ENCODE peak calls at places on chromosomes 16 and 17, in seven cellular contexts. One of them, this sample, is unnamed.

GRCh38 chr17:4072487-4073157 is 70.2 kb downstream of the ZZEF1 start:
- DNase-seq in pancreas: no peak
- DNase-seq in H1: no peak
- DNase-seq in uterus: no peak
- DNase-seq in dorsolateral prefrontal cortex: no peak
- DNase-seq in tibial nerve: no peak
- DNase-seq in PC-3: peak
- DNase-seq in this sample: no peak

GRCh38 chr17:39051001-39051605 is 83.9 kb upstream of the FBXO47 start:
- DNase-seq in dorsolateral prefrontal cortex: no peak
- DNase-seq in H1: peak
- DNase-seq in tibial nerve: no peak
- DNase-seq in pancreas: no peak
- DNase-seq in uterus: no peak
- DNase-seq in PC-3: no peak
- DNase-seq in this sample: no peak

GRCh38 chr17:45316271-45317112 is at the start of gene MAP3K14:
- DNase-seq in tibial nerve: no peak
- DNase-seq in PC-3: peak
- DNase-seq in uterus: peak
- DNase-seq in H1: peak
- DNase-seq in dorsolateral prefrontal cortex: peak
- DNase-seq in pancreas: peak
- DNase-seq in this sample: peak

GRCh38 chr17:42518046-42518754 is 17.8 kb upstream of the NAGLU start:
- DNase-seq in H1: no peak
- DNase-seq in tibial nerve: peak
- DNase-seq in PC-3: peak
- DNase-seq in pancreas: peak
- DNase-seq in uterus: peak
- DNase-seq in dorsolateral prefrontal cortex: no peak
- DNase-seq in this sample: peak

GRCh38 chr16:49492090-49492801 is 118.6 kb downstream of the C16orf78 start:
- DNase-seq in PC-3: peak
- DNase-seq in dorsolateral prefrontal cortex: peak
- DNase-seq in uterus: peak
- DNase-seq in H1: peak
- DNase-seq in tibial nerve: no peak
- DNase-seq in pancreas: peak
- DNase-seq in this sample: peak

GRCh38 chr17:10605221-10605783 is 51.8 kb downstream of the MYH3 start:
- DNase-seq in dorsolateral prefrontal cortex: no peak
- DNase-seq in pancreas: no peak
- DNase-seq in uterus: no peak
- DNase-seq in tibial nerve: no peak
- DNase-seq in H1: no peak
- DNase-seq in PC-3: no peak
- DNase-seq in this sample: no peak

GRCh38 chr17:16989953-16990860 is 18.3 kb upstream of the TNFRSF13B start:
- DNase-seq in uterus: no peak
- DNase-seq in tibial nerve: no peak
- DNase-seq in PC-3: peak
- DNase-seq in pancreas: no peak
- DNase-seq in dorsolateral prefrontal cortex: no peak
- DNase-seq in H1: no peak
- DNase-seq in this sample: peak

GRCh38 chr16:84283314-84284167 is 11.1 kb upstream of the WFDC1 start:
- DNase-seq in dorsolateral prefrontal cortex: no peak
- DNase-seq in H1: no peak
- DNase-seq in pancreas: no peak
- DNase-seq in tibial nerve: no peak
- DNase-seq in uterus: no peak
- DNase-seq in PC-3: no peak
- DNase-seq in this sample: no peak

GRCh38 chr17:19900809-19901208 is 33.1 kb upstream of the ULK2 start:
- DNase-seq in dorsolateral prefrontal cortex: no peak
- DNase-seq in PC-3: peak
- DNase-seq in pancreas: no peak
- DNase-seq in uterus: no peak
- DNase-seq in tibial nerve: no peak
- DNase-seq in H1: no peak
- DNase-seq in this sample: no peak

GRCh38 chr16:64152010-64152767 is 969.7 kb downstream of the CDH11 start:
- DNase-seq in H1: no peak
- DNase-seq in dorsolateral prefrontal cortex: no peak
- DNase-seq in tibial nerve: no peak
- DNase-seq in pancreas: no peak
- DNase-seq in uterus: no peak
- DNase-seq in PC-3: no peak
- DNase-seq in this sample: no peak

GRCh38 chr16:49632111-49632797 is 223.7 kb downstream of the ZNF423 start:
- DNase-seq in H1: no peak
- DNase-seq in PC-3: no peak
- DNase-seq in tibial nerve: no peak
- DNase-seq in uterus: no peak
- DNase-seq in pancreas: no peak
- DNase-seq in dorsolateral prefrontal cortex: no peak
- DNase-seq in this sample: no peak

GRCh38 chr17:82566129-82566995 is 46.8 kb downstream of the FOXK2 start:
- DNase-seq in tibial nerve: no peak
- DNase-seq in dorsolateral prefrontal cortex: no peak
- DNase-seq in H1: no peak
- DNase-seq in uterus: no peak
- DNase-seq in pancreas: no peak
- DNase-seq in PC-3: no peak
- DNase-seq in this sample: no peak

GRCh38 chr17:73983623-73984410 is 219.7 kb upstream of the RPL38 start:
- DNase-seq in pancreas: no peak
- DNase-seq in dorsolateral prefrontal cortex: no peak
- DNase-seq in PC-3: no peak
- DNase-seq in uterus: no peak
- DNase-seq in H1: no peak
- DNase-seq in tibial nerve: peak
- DNase-seq in this sample: no peak

GRCh38 chr17:66386789-66387351 is 84.5 kb downstream of the PRKCA start:
- DNase-seq in dorsolateral prefrontal cortex: no peak
- DNase-seq in uterus: no peak
- DNase-seq in PC-3: peak
- DNase-seq in H1: no peak
- DNase-seq in pancreas: no peak
- DNase-seq in tibial nerve: no peak
- DNase-seq in this sample: no peak

GRCh38 chr16:1036121-1036520 is 36.4 kb upstream of the SSTR5 start:
- DNase-seq in uterus: no peak
- DNase-seq in PC-3: no peak
- DNase-seq in pancreas: no peak
- DNase-seq in H1: no peak
- DNase-seq in dorsolateral prefrontal cortex: no peak
- DNase-seq in tibial nerve: no peak
- DNase-seq in this sample: no peak

GRCh38 chr16:72680732-72681131 is 367.2 kb downstream of the ZFHX3 start:
- DNase-seq in tibial nerve: no peak
- DNase-seq in H1: no peak
- DNase-seq in pancreas: no peak
- DNase-seq in dorsolateral prefrontal cortex: no peak
- DNase-seq in uterus: no peak
- DNase-seq in PC-3: no peak
- DNase-seq in this sample: no peak

GRCh38 chr17:65584604-65585521 is 23.4 kb upstream of the AXIN2 start:
- DNase-seq in uterus: no peak
- DNase-seq in tibial nerve: no peak
- DNase-seq in PC-3: peak
- DNase-seq in dorsolateral prefrontal cortex: peak
- DNase-seq in pancreas: peak
- DNase-seq in H1: no peak
- DNase-seq in this sample: no peak

GRCh38 chr17:8467527-8467926 is 31.8 kb downstream of the NDEL1 start:
- DNase-seq in uterus: no peak
- DNase-seq in pancreas: no peak
- DNase-seq in H1: no peak
- DNase-seq in dorsolateral prefrontal cortex: no peak
- DNase-seq in tibial nerve: no peak
- DNase-seq in PC-3: no peak
- DNase-seq in this sample: no peak

GRCh38 chr17:43671755-43672502 is 10.2 kb upstream of the MEOX1 start:
- DNase-seq in PC-3: no peak
- DNase-seq in uterus: no peak
- DNase-seq in dorsolateral prefrontal cortex: no peak
- DNase-seq in tibial nerve: no peak
- DNase-seq in pancreas: no peak
- DNase-seq in H1: no peak
- DNase-seq in this sample: no peak

DNA sequence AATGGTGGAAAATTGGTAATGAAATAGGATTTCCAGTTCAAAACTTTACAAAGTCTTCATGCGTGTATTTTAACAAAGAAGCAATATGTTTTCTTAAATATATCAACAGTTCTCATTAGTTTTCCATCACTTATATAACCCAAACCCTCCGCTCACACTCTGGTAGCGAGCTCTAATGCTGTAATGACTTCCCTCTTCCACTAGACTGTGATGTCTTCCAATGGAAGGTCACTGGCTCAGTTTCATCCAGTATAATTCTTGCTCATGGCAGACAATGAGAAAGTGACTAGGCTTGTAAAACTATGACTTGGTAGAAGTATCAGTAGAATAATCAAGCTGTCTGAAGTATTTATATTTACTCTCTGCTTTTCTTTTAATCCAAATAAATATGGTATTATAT is 32.8 kb downstream of the NETO2 start:
- DNase-seq in PC-3: peak
- DNase-seq in H1: no peak
- DNase-seq in tibial nerve: no peak
- DNase-seq in pancreas: no peak
- DNase-seq in uterus: no peak
- DNase-seq in dorsolateral prefrontal cortex: no peak
- DNase-seq in this sample: no peak
- TF ChIP-seq CTCF in PC-3: peak
- TF ChIP-seq CTCF in H1: peak
- TF ChIP-seq CTCF in tibial nerve: no peak
- TF ChIP-seq CTCF in pancreas: no peak
- TF ChIP-seq CTCF in uterus: no peak
- TF ChIP-seq CTCF in dorsolateral prefrontal cortex: no peak
- TF ChIP-seq CTCF in this sample: no peak

DNA sequence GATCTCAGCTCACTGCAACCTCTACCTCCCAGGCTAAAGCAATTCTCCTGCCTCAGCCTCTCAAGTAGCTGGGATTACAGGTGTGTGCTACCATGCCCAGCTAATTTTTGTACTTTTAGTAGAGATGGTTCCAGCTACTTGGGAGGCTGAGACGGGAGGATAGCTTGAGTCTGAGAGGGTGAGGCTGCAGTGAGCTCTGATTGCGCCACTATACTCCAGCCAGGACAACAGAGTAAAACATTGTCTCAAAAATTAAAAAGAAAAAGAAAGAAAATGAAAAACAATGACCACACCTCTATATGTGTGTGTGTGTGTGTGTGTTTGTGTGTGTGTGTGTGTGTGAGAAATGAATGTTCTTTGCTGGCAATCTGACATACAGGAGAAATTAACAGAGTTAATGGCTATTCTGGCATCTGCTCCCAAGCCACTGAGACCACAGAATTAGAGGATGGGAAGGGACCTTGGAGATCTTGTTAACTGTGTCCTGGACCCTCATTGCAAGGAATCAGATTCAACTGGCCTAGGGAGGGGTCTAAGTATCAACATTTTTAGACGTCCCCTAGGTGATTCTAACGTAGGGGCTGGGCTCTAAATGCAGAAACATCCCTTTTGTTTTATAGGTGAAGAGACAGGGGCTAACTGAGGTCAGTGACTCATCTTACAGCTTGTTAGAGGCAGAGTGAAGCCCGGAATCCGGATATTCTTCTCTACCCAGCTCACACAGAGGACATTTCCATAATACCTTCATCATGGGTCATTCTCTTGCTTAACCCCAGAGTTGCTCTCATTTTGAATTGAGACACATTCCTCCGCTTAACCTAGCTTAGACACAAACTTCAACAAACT is 16.4 kb upstream of the MARCHF10 start:
- DNase-seq in dorsolateral prefrontal cortex: no peak
- DNase-seq in H1: no peak
- DNase-seq in PC-3: peak
- DNase-seq in uterus: no peak
- DNase-seq in pancreas: no peak
- DNase-seq in tibial nerve: no peak
- DNase-seq in this sample: no peak
- H3K4me3 ChIP-seq in dorsolateral prefrontal cortex: no peak
- H3K4me3 ChIP-seq in H1: peak
- H3K4me3 ChIP-seq in PC-3: no peak
- H3K4me3 ChIP-seq in uterus: no peak
- H3K4me3 ChIP-seq in pancreas: no peak
- H3K4me3 ChIP-seq in tibial nerve: no peak
- H3K4me3 ChIP-seq in this sample: no peak

GRCh38 chr17:12789075-12789975 is at the start of gene ARHGAP44:
- DNase-seq in pancreas: peak
- DNase-seq in tibial nerve: peak
- DNase-seq in H1: peak
- DNase-seq in uterus: peak
- DNase-seq in dorsolateral prefrontal cortex: peak
- DNase-seq in PC-3: peak
- DNase-seq in this sample: peak
- TF ChIP-seq CTCF in pancreas: no peak
- TF ChIP-seq CTCF in tibial nerve: no peak
- TF ChIP-seq CTCF in H1: no peak
- TF ChIP-seq CTCF in uterus: no peak
- TF ChIP-seq CTCF in dorsolateral prefrontal cortex: no peak
- TF ChIP-seq CTCF in PC-3: no peak
- TF ChIP-seq CTCF in this sample: no peak

GRCh38 chr16:17607075-17607509 is 136.3 kb upstream of the XYLT1 start:
- DNase-seq in H1: no peak
- DNase-seq in pancreas: no peak
- DNase-seq in dorsolateral prefrontal cortex: no peak
- DNase-seq in uterus: no peak
- DNase-seq in PC-3: no peak
- DNase-seq in tibial nerve: no peak
- DNase-seq in this sample: no peak
- H3K4me3 ChIP-seq in H1: no peak
- H3K4me3 ChIP-seq in pancreas: no peak
- H3K4me3 ChIP-seq in dorsolateral prefrontal cortex: no peak
- H3K4me3 ChIP-seq in uterus: no peak
- H3K4me3 ChIP-seq in PC-3: no peak
- H3K4me3 ChIP-seq in tibial nerve: no peak
- H3K4me3 ChIP-seq in this sample: no peak

GRCh38 chr17:61490540-61490975 is 38.3 kb downstream of the TBX4 start:
- DNase-seq in tibial nerve: no peak
- DNase-seq in uterus: no peak
- DNase-seq in pancreas: no peak
- DNase-seq in H1: no peak
- DNase-seq in dorsolateral prefrontal cortex: no peak
- DNase-seq in PC-3: peak
- DNase-seq in this sample: no peak

GRCh38 chr17:61494325-61495160 is 42.3 kb downstream of the TBX4 start:
- DNase-seq in tibial nerve: no peak
- DNase-seq in PC-3: no peak
- DNase-seq in uterus: no peak
- DNase-seq in H1: no peak
- DNase-seq in dorsolateral prefrontal cortex: no peak
- DNase-seq in pancreas: no peak
- DNase-seq in this sample: no peak

GRCh38 chr17:61491981-61492380 is 39.8 kb downstream of the TBX4 start:
- DNase-seq in H1: no peak
- DNase-seq in pancreas: no peak
- DNase-seq in PC-3: no peak
- DNase-seq in tibial nerve: no peak
- DNase-seq in dorsolateral prefrontal cortex: no peak
- DNase-seq in uterus: no peak
- DNase-seq in this sample: no peak

GRCh38 chr17:61495161-61495857 is 43.1 kb downstream of the TBX4 start:
- DNase-seq in dorsolateral prefrontal cortex: no peak
- DNase-seq in uterus: no peak
- DNase-seq in PC-3: no peak
- DNase-seq in tibial nerve: no peak
- DNase-seq in pancreas: no peak
- DNase-seq in H1: no peak
- DNase-seq in this sample: no peak

GRCh38 chr17:61492759-61493526 is 40.7 kb downstream of the TBX4 start:
- DNase-seq in PC-3: no peak
- DNase-seq in dorsolateral prefrontal cortex: no peak
- DNase-seq in pancreas: no peak
- DNase-seq in H1: no peak
- DNase-seq in tibial nerve: no peak
- DNase-seq in uterus: no peak
- DNase-seq in this sample: no peak
- TF ChIP-seq CTCF in PC-3: no peak
- TF ChIP-seq CTCF in dorsolateral prefrontal cortex: no peak
- TF ChIP-seq CTCF in pancreas: no peak
- TF ChIP-seq CTCF in H1: peak
- TF ChIP-seq CTCF in tibial nerve: no peak
- TF ChIP-seq CTCF in uterus: no peak
- TF ChIP-seq CTCF in this sample: no peak

This sample was measured in sigmoid colon.